ENCODE peak calls at places on chromosome 11, in four cellular contexts. I is immature natural killer cell, U is HTR-8/SVneo, Z is cardiac muscle cell. K is an unnamed sample.

GRCh38 chr11:11391796-11392195 is 38.7 kb upstream of the CSNK2A3 start:
- DNase-seq in I (no peak), U (peak), Z (no peak), K (peak)

GRCh38 chr11:21888814-21889213 is 304.1 kb upstream of the ANO5 start:
- DNase-seq in I (no peak), U (no peak), Z (no peak), K (no peak)

GRCh38 chr11:34790620-34791019 is 125.6 kb downstream of the APIP start:
- DNase-seq in I (no peak), U (no peak), Z (no peak), K (no peak)

GRCh38 chr11:69229521-69229920 is 64.4 kb upstream of the MYEOV start:
- DNase-seq in I (no peak), U (no peak), Z (no peak), K (no peak)

GRCh38 chr11:118199135-118199534 is 22.7 kb upstream of the SCN2B start:
- DNase-seq in I (no peak), U (no peak), Z (no peak), K (no peak)

GRCh38 chr11:65355013-65355775 is 643 bp downstream of the TIGD3 start:
- DNase-seq in I (peak), U (peak), Z (peak), K (no peak)

GRCh38 chr11:16226245-16226644 is 130.1 kb downstream of the SOX6 start:
- DNase-seq in I (no peak), U (no peak), Z (peak), K (peak)

GRCh38 chr11:14269956-14270355 is 89.0 kb downstream of the RRAS2 start:
- DNase-seq in I (no peak), U (no peak), Z (no peak), K (no peak)

GRCh38 chr11:65811764-65812475 is 21.8 kb upstream of the SNX32 start:
- DNase-seq in I (no peak), U (no peak), Z (no peak), K (no peak)

GRCh38 chr11:132043714-132044113 is 673.3 kb downstream of the NTM start:
- DNase-seq in I (no peak), U (no peak), Z (no peak), K (no peak)

GRCh38 chr11:45178223-45178622 is 31.8 kb downstream of the PRDM11 start:
- DNase-seq in I (no peak), U (no peak), Z (no peak), K (no peak)

GRCh38 chr11:34242037-34242625 is 115.7 kb downstream of the ABTB2 start:
- DNase-seq in I (no peak), U (no peak), Z (no peak), K (no peak)

GRCh38 chr11:69170704-69171103 is 15.0 kb downstream of the SMIM38 start:
- DNase-seq in I (no peak), U (no peak), Z (no peak), K (no peak)